ENCODE peak calls at places on chromosomes 7 and 10, in four cellular contexts. One of them, this sample, is unnamed.

GRCh38 chr10:13977861-13978843 is 352.6 kb downstream of the FRMD4A start:
- DNase-seq in NCI-H1417: no peak
- DNase-seq in fibroblast of pulmonary artery: peak; percentile 93
- DNase-seq in EH: peak; percentile 98
- DNase-seq in this sample: peak; percentile 92

GRCh38 chr10:110414563-110415309 is 83.0 kb upstream of the DUSP5 start:
- DNase-seq in NCI-H1417: no peak
- DNase-seq in fibroblast of pulmonary artery: peak; percentile 77
- DNase-seq in EH: peak; percentile 79
- DNase-seq in this sample: peak; percentile 88

GRCh38 chr7:108299251-108300014 is 156.8 kb downstream of the NRCAM start:
- DNase-seq in NCI-H1417: no peak
- DNase-seq in fibroblast of pulmonary artery: peak; percentile 68
- DNase-seq in EH: peak; percentile 35
- DNase-seq in this sample: peak; percentile 16

GRCh38 chr7:158549834-158550700 is 37.6 kb downstream of the PTPRN2 start:
- DNase-seq in NCI-H1417: no peak
- DNase-seq in fibroblast of pulmonary artery: no peak
- DNase-seq in EH: no peak
- DNase-seq in this sample: no peak

GRCh38 chr7:98836811-98837631 is 32.8 kb downstream of the TMEM130 start:
- DNase-seq in NCI-H1417: peak; percentile 55
- DNase-seq in fibroblast of pulmonary artery: peak; percentile 21
- DNase-seq in EH: peak; percentile 14
- DNase-seq in this sample: no peak

GRCh38 chr7:120260111-120260510 is 12.9 kb upstream of the KCND2 start:
- DNase-seq in NCI-H1417: no peak
- DNase-seq in fibroblast of pulmonary artery: no peak
- DNase-seq in EH: no peak
- DNase-seq in this sample: no peak

GRCh38 chr10:21692909-21693308 is 158.9 kb downstream of the MLLT10 start:
- DNase-seq in NCI-H1417: no peak
- DNase-seq in fibroblast of pulmonary artery: no peak
- DNase-seq in EH: no peak
- DNase-seq in this sample: no peak

GRCh38 chr7:76405738-76406137 is 3.8 kb downstream of the SSC4D start:
- DNase-seq in NCI-H1417: no peak
- DNase-seq in fibroblast of pulmonary artery: no peak
- DNase-seq in EH: no peak
- DNase-seq in this sample: no peak

GRCh38 chr10:114402233-114402632 is 2.1 kb downstream of the AFAP1L2 start:
- DNase-seq in NCI-H1417: no peak
- DNase-seq in fibroblast of pulmonary artery: no peak
- DNase-seq in EH: no peak
- DNase-seq in this sample: no peak

GRCh38 chr10:21340341-21340740 is 185.1 kb downstream of the SKIDA1 start:
- DNase-seq in NCI-H1417: no peak
- DNase-seq in fibroblast of pulmonary artery: no peak
- DNase-seq in EH: peak; percentile 78
- DNase-seq in this sample: peak; percentile 68

GRCh38 chr7:104643587-104644217 is 315.3 kb downstream of the LHFPL3 start:
- DNase-seq in NCI-H1417: no peak
- DNase-seq in fibroblast of pulmonary artery: peak; percentile 34
- DNase-seq in EH: peak; percentile 3
- DNase-seq in this sample: no peak

This sample was measured in RPMI7951.